ENCODE peak calls at places on chromosomes 13 and 19, in nine cellular contexts. W, K, P, O, I, M, F, L and E are unnamed samples.

GRCh38 chr19:48152552-48152951 is 17.6 kb downstream of the LIG1 start:
- DNase-seq in K (peak), O (peak), L (peak), W (peak), I (peak), P (peak), M (peak), F (peak), E (peak)

GRCh38 chr13:77002590-77003190 is 10.8 kb downstream of the CLN5 start:
- DNase-seq in L (no peak), F (no peak), I (no peak), K (peak), O (no peak), P (no peak), M (no peak), W (no peak), E (no peak)

GRCh38 chr13:42696191-42696590 is 85.2 kb upstream of the FAM216B start:
- DNase-seq in W (no peak), I (no peak), M (no peak), F (no peak), L (no peak), O (no peak), K (no peak), P (no peak), E (no peak)

GRCh38 chr19:58558066-58558622 is at the start of gene UBE2M:
- DNase-seq in P (peak), W (no peak), M (peak), K (no peak), L (no peak), F (no peak), I (peak), O (peak), E (no peak)

GRCh38 chr13:107450426-107450825 is 764.9 kb downstream of the LIG4 start:
- DNase-seq in L (no peak), P (no peak), W (no peak), K (no peak), M (no peak), O (no peak), F (no peak), I (no peak), E (no peak)

GRCh38 chr19:4140237-4140711 is 13.2 kb upstream of the CREB3L3 start:
- DNase-seq in I (peak), M (no peak), W (no peak), L (no peak), K (peak), P (no peak), F (no peak), O (no peak), E (peak)

GRCh38 chr13:109145631-109146030 is 516.2 kb downstream of the MYO16 start:
- DNase-seq in L (no peak), M (no peak), O (no peak), W (no peak), F (no peak), P (no peak), K (peak), I (no peak), E (no peak)

GRCh38 chr13:51380269-51380668 is 40.8 kb downstream of the SERPINE3 start:
- DNase-seq in F (no peak), I (no peak), W (no peak), P (no peak), M (no peak), K (peak), L (no peak), O (no peak), E (no peak)

GRCh38 chr13:98937911-98938381 is 39.9 kb downstream of the DOCK9 start:
- DNase-seq in F (no peak), K (no peak), P (no peak), M (no peak), L (no peak), I (no peak), W (no peak), O (no peak), E (no peak)

GRCh38 chr13:113874579-113875428 is 10.9 kb upstream of the GAS6 start:
- DNase-seq in F (no peak), O (no peak), K (no peak), M (no peak), L (peak), W (no peak), P (no peak), I (no peak), E (no peak)

GRCh38 chr13:77981191-77981925 is 62.7 kb upstream of the EDNRB start:
- DNase-seq in O (no peak), M (no peak), P (no peak), I (no peak), F (no peak), W (no peak), L (no peak), K (no peak), E (no peak)

GRCh38 chr13:60519496-60519895 is 122.5 kb downstream of the TDRD3 start:
- DNase-seq in M (no peak), I (no peak), P (no peak), K (no peak), F (no peak), O (no peak), W (no peak), L (no peak), E (no peak)

GRCh38 chr13:20798027-20798426 is 24.3 kb upstream of the EEF1AKMT1 start:
- DNase-seq in K (no peak), W (no peak), O (no peak), F (no peak), L (no peak), P (no peak), M (no peak), I (no peak), E (no peak)

GRCh38 chr13:111857846-111858560 is 208.9 kb upstream of the SOX1 start:
- DNase-seq in L (no peak), K (no peak), O (no peak), I (no peak), P (no peak), F (no peak), W (no peak), M (no peak), E (no peak)

GRCh38 chr19:31513841-31514240 is 164.6 kb upstream of the TSHZ3 start:
- DNase-seq in W (no peak), O (no peak), K (no peak), L (no peak), P (no peak), M (no peak), I (no peak), F (no peak), E (no peak)

GRCh38 chr13:41547253-41548000 is 90.1 kb downstream of the RGCC start:
- DNase-seq in P (no peak), W (no peak), F (no peak), O (no peak), K (no peak), L (no peak), I (no peak), M (no peak), E (no peak)

GRCh38 chr19:11261902-11262839 is at the start of gene DOCK6:
- DNase-seq in P (no peak), O (no peak), I (no peak), F (no peak), W (no peak), L (peak), M (no peak), K (peak), E (no peak)

GRCh38 chr13:47085346-47085745 is 188.5 kb upstream of the HTR2A start:
- DNase-seq in L (no peak), O (no peak), K (no peak), F (no peak), P (no peak), W (no peak), M (no peak), I (no peak), E (no peak)

GRCh38 chr19:10010247-10010691 is at the start of gene COL5A3:
- DNase-seq in K (peak), W (no peak), P (no peak), F (no peak), I (no peak), L (no peak), M (no peak), O (peak), E (no peak)